ENCODE peak calls at places on chromosomes 3 and 15, in eight cellular contexts. G, V, Z, M, Y, F, U and W are unnamed samples.

GRCh38 chr15:90221251-90221900 is 12.4 kb downstream of the CIB1 start:
- DNase-seq in G (no peak), V (peak; percentile 82), Z (peak; percentile 95), M (peak; percentile 90), Y (peak; percentile 57), F (peak; percentile 63), U (peak; percentile 72), W (peak; percentile 91)

GRCh38 chr15:77144028-77144427 is 73.1 kb upstream of the TSPAN3 start:
- DNase-seq in G (peak; percentile 42), V (no peak), Z (peak; percentile 77), M (no peak), Y (no peak), F (no peak), U (no peak), W (peak; percentile 35)

GRCh38 chr15:49062900-49063299 is 16.7 kb upstream of the SECISBP2L start:
- DNase-seq in G (no peak), V (no peak), Z (no peak), M (no peak), Y (no peak), F (peak; percentile 5), U (no peak), W (no peak)

GRCh38 chr15:20294651-20295237 is 246.9 kb downstream of the GOLGA6L6 start:
- DNase-seq in G (no peak), V (no peak), Z (no peak), M (peak; percentile 50), Y (peak; percentile 17), F (no peak), U (no peak), W (no peak)

GRCh38 chr3:161273589-161274218 is 52.6 kb downstream of the NMD3 start:
- DNase-seq in G (peak; percentile 29), V (peak; percentile 9), Z (peak; percentile 75), M (no peak), Y (no peak), F (peak; percentile 20), U (peak; percentile 26), W (peak; percentile 73)

GRCh38 chr15:61038910-61039309 is 190.2 kb downstream of the RORA start:
- DNase-seq in G (no peak), V (no peak), Z (peak; percentile 84), M (no peak), Y (no peak), F (no peak), U (no peak), W (no peak)

GRCh38 chr3:153094386-153094785 is 67.6 kb upstream of the RAP2B start:
- DNase-seq in G (no peak), V (no peak), Z (peak; percentile 61), M (no peak), Y (no peak), F (no peak), U (no peak), W (no peak)

GRCh38 chr15:46061002-46061401 is 426.2 kb downstream of the SQOR start:
- DNase-seq in G (no peak), V (no peak), Z (no peak), M (no peak), Y (no peak), F (no peak), U (no peak), W (no peak)

GRCh38 chr3:37256447-37256846 is 82.1 kb upstream of the LRRFIP2 start:
- DNase-seq in G (no peak), V (no peak), Z (no peak), M (peak; percentile 30), Y (no peak), F (no peak), U (no peak), W (peak; percentile 24)

GRCh38 chr3:186464424-186465093 is 79.6 kb downstream of the CRYGS start:
- DNase-seq in G (no peak), V (no peak), Z (no peak), M (no peak), Y (no peak), F (no peak), U (no peak), W (no peak)

GRCh38 chr3:136171097-136171542 is 25.0 kb downstream of the MSL2 start:
- DNase-seq in G (peak; percentile 88), V (no peak), Z (peak; percentile 30), M (no peak), Y (no peak), F (no peak), U (peak; percentile 42), W (peak; percentile 30)

GRCh38 chr3:153232737-153233330 is 70.8 kb downstream of the RAP2B start:
- DNase-seq in G (peak; percentile 49), V (no peak), Z (peak; percentile 85), M (no peak), Y (no peak), F (no peak), U (no peak), W (peak; percentile 19)

GRCh38 chr3:73451276-73451973 is 173.3 kb downstream of the PDZRN3 start:
- DNase-seq in G (no peak), V (no peak), Z (no peak), M (no peak), Y (no peak), F (no peak), U (no peak), W (no peak)

GRCh38 chr3:59759298-59760169 is 709.7 kb upstream of the CFAP20DC start:
- DNase-seq in G (no peak), V (no peak), Z (no peak), M (no peak), Y (peak; percentile 41), F (no peak), U (no peak), W (no peak)